ENCODE peak calls at places on chromosomes 13 and 19, in ten cellular contexts. E, F, Q, G, K, S, Z, N, I and T are unnamed samples.

GRCh38 chr13:73138276-73138950 is 79.6 kb downstream of the KLF5 start:
- DNase-seq in F (no peak), G (no peak), K (no peak), Q (no peak), N (no peak), E (no peak), I (no peak), Z (no peak), S (no peak), T (no peak)

GRCh38 chr13:70098669-70099068 is 9.0 kb upstream of the ATXN8OS start:
- DNase-seq in E (no peak), N (no peak), K (no peak), F (no peak), Q (no peak), I (no peak), S (no peak), G (no peak), Z (no peak), T (peak; percentile 22)

GRCh38 chr13:55230570-55230908 is 1910.2 kb upstream of the PRR20A start:
- DNase-seq in I (no peak), N (no peak), Z (no peak), G (no peak), E (no peak), K (no peak), F (no peak), S (no peak), Q (no peak), T (peak; percentile 8)

GRCh38 chr19:33390120-33390907 is 16.8 kb downstream of the CEBPG start:
- DNase-seq in S (peak; percentile 74), G (peak; percentile 69), I (peak; percentile 69), Q (peak; percentile 45), N (no peak), Z (peak; percentile 57), E (peak; percentile 62), F (no peak), K (peak; percentile 28), T (peak; percentile 58)

GRCh38 chr13:48625396-48626076 is 28.2 kb upstream of the CYSLTR2 start:
- DNase-seq in F (no peak), K (no peak), S (no peak), Z (no peak), Q (no peak), G (no peak), E (no peak), N (no peak), I (no peak), T (no peak)

GRCh38 chr19:38047048-38047435 is 140.0 kb downstream of the SIPA1L3 start:
- DNase-seq in K (no peak), Z (no peak), I (no peak), F (no peak), S (no peak), E (no peak), N (no peak), Q (no peak), G (no peak), T (no peak)

GRCh38 chr19:7535035-7535992 is at the start of gene PNPLA6:
- DNase-seq in S (peak; percentile 97), N (peak; percentile 98), Q (peak; percentile 98), G (peak; percentile 98), F (peak; percentile 81), I (peak; percentile 97), K (peak; percentile 96), E (peak; percentile 98), Z (peak; percentile 95), T (peak; percentile 91)

GRCh38 chr13:26477681-26478080 is 79.8 kb upstream of the WASF3 start:
- DNase-seq in N (peak; percentile 21), G (no peak), Z (no peak), Q (no peak), E (no peak), K (no peak), S (no peak), F (no peak), I (no peak), T (no peak)

GRCh38 chr19:10111405-10111811 is at the start of gene P2RY11:
- DNase-seq in G (no peak), I (no peak), K (peak; percentile 44), N (no peak), F (no peak), Q (peak; percentile 49), E (peak; percentile 67), S (no peak), Z (no peak), T (no peak)

GRCh38 chr13:92573467-92574057 is 653.0 kb upstream of the GPC6 start:
- DNase-seq in S (no peak), Z (no peak), G (no peak), K (peak; percentile 50), E (no peak), I (no peak), F (no peak), Q (no peak), N (no peak), T (peak; percentile 29)

DNA sequence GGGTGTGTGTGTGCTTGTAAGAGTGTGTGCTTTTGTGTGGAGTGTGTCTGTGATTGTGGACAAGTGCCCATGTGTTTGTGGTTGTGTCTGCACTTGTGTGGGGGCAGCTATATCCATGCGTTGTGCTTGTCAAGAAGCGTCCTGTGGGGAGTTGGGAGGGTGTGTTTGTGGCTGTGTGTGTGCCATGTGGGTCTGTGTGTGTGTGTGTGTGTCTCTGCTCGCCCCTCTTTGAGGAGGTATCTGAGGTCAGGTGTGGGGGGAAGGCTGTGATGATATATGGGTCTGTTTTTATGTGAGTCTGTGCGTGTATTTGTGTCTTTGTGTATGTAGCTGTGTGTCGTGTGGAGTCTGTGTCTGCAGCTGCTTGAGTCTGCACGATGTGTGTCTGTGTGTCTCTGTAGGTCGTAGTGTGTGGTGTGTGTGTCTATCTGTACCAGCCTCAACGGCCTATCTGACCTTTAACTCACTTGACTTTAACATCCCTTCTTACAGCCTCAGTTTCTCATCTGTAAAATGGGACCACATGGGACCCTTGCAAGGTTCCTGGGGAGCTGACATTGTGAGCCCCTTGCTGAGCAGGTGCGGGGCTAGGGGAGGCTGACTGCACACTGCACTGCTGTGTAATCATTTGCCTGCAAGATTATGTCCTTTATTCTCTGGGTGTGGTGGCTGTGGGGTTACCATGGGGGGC is 4.0 kb upstream of the NFIC start:
- DNase-seq in Z (no peak), K (no peak), N (no peak), F (no peak), I (no peak), Q (no peak), G (no peak), E (no peak), S (no peak), T (no peak)
- H3K27me3 ChIP-seq in Z (no peaks in the 10 kb centered on the region), K (no peaks in the 10 kb centered on the region), N (no peaks in the 10 kb centered on the region), F (no peaks in the 10 kb centered on the region), I (no peaks in the 10 kb centered on the region), Q (no peaks in the 10 kb centered on the region), G (no peaks in the 10 kb centered on the region), E (no peaks in the 10 kb centered on the region), S (no peaks in the 10 kb centered on the region), T (peaks cover 2% of the 10 kb centered on the region)

GRCh38 chr13:21616205-21616604 is 12.2 kb upstream of the MICU2 start:
- DNase-seq in G (no peak), K (no peak), I (no peak), Q (no peak), N (no peak), Z (no peak), E (no peak), S (no peak), F (no peak), T (no peak)
- H3K27me3 ChIP-seq in G (peaks cover 38% of the 10 kb centered on the region), K (peaks cover 30% of the 10 kb centered on the region), I (no peaks in the 10 kb centered on the region), Q (no peaks in the 10 kb centered on the region), N (no peaks in the 10 kb centered on the region), Z (no peaks in the 10 kb centered on the region), E (no peaks in the 10 kb centered on the region), S (no peaks in the 10 kb centered on the region), F (no peaks in the 10 kb centered on the region), T (no peaks in the 10 kb centered on the region)

DNA sequence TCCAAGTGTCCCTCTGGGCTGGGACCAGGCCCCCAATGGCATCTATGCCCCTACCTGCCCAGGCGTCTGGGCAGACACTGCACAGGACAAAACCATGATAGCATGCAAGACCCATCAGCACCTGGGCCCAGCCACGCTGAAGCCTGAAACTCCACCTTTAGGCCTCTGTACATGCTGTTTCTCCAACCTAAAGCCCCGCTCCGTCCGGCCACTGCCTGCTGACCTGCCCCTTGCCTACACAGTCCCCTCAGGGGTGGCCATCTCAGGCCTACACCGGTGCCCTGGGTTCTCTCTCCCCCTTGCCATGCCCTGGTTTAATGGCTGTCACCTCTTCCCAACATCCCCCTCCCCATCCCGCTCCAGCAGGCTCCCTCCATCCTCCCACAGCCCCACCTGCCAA is 15.3 kb downstream of the GJA3 start:
- DNase-seq in S (no peak), F (no peak), N (no peak), I (no peak), Z (no peak), G (no peak), K (no peak), Q (no peak), E (no peak), T (no peak)
- H3K27me3 ChIP-seq in S (no peaks in the 10 kb centered on the region), F (peaks cover 9% of the 10 kb centered on the region), N (peaks cover 43% of the 10 kb centered on the region), I (no peaks in the 10 kb centered on the region), Z (no peaks in the 10 kb centered on the region), G (peaks cover 70% of the 10 kb centered on the region), K (peaks cover 91% of the 10 kb centered on the region), Q (peaks cover 59% of the 10 kb centered on the region), E (peaks cover 69% of the 10 kb centered on the region), T (peaks cover 12% of the 10 kb centered on the region)

GRCh38 chr19:45156231-45156630 is 4.6 kb downstream of the NKPD1 start:
- DNase-seq in S (no peak), I (no peak), F (no peak), N (no peak), K (peak; percentile 12), E (no peak), G (no peak), Z (no peak), Q (no peak), T (no peak)

GRCh38 chr19:45153339-45154063 is 7.3 kb downstream of the NKPD1 start:
- DNase-seq in I (no peak), G (peak; percentile 46), E (no peak), F (no peak), Q (peak; percentile 36), S (peak; percentile 57), K (peak; percentile 85), N (peak; percentile 68), Z (no peak), T (no peak)

GRCh38 chr19:45152504-45153338 is 8.1 kb downstream of the NKPD1 start:
- DNase-seq in G (peak; percentile 49), S (peak; percentile 50), E (peak; percentile 66), F (no peak), Q (peak; percentile 67), N (peak; percentile 84), K (peak; percentile 58), Z (peak; percentile 13), I (no peak), T (no peak)

GRCh38 chr19:45151821-45152503 is 8.8 kb downstream of the NKPD1 start:
- DNase-seq in E (no peak), S (no peak), K (no peak), Q (no peak), Z (no peak), N (no peak), G (no peak), F (no peak), I (no peak), T (no peak)

DNA sequence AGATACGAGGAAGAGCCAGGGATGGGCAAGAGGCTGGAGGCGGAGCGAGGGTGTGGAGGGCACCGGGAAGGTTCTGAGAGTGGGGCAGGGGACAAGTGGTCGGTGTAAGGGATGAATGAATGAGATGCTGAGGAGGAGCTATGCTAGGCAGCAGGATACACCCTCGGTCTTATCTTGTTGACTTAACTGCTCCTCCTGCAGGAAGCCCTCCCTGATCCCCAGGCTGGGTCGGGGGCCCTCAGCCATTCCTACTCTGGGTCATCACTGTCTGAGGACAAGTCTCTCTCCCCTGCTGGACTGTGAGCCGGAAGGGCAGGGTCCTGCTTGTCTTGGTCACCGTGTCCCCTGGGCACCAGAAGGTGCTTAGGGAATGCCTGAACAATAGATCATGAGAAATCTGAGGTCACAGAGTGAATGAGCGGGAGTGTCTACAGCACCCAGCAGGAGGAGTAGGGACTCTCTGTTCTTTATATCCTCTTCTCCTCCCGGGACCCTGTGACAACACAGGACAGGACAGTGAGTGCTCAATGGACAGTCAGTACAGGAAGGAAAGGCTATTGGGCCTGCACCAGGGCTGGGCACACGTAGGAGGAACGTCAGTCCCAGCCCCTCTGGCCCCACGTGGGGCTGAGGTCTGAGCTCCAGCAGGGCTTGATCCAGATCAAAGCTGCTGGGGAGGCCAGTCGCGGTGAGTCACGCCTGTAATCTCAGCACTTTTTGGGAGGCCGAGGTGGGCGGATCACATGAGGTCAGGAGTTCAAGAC is 6.5 kb downstream of the NKPD1 start:
- DNase-seq in I (no peak), S (no peak), Z (no peak), N (peak; percentile 88), E (no peak), F (no peak), G (no peak), K (peak; percentile 12), Q (no peak), T (peak; percentile 54)
- H3K27me3 ChIP-seq in I (no peaks in the 10 kb centered on the region), S (no peaks in the 10 kb centered on the region), Z (no peaks in the 10 kb centered on the region), N (peaks cover 4% of the 10 kb centered on the region), E (peaks cover 82% of the 10 kb centered on the region), F (no peaks in the 10 kb centered on the region), G (peaks cover 47% of the 10 kb centered on the region), K (peaks cover 13% of the 10 kb centered on the region), Q (peaks cover 66% of the 10 kb centered on the region), T (peaks cover 16% of the 10 kb centered on the region)